ENCODE peak calls at places on chromosomes 16 and 17, in four cellular contexts. D, H, S and T are unnamed samples.

GRCh38 chr17:10115536-10115932 is 82.9 kb downstream of the GAS7 start:
- DNase-seq in D (no peak), H (no peak), S (no peak), T (no peak)

GRCh38 chr16:15949210-15950166 is at the start of gene ABCC1:
- DNase-seq in H (no peak), S (no peak), D (peak), T (no peak)

GRCh38 chr17:45345554-45346254 is 28.9 kb upstream of the MAP3K14 start:
- DNase-seq in S (peak), H (peak), D (no peak), T (peak)

GRCh38 chr17:82065638-82066303 is at the start of gene DUS1L:
- DNase-seq in S (peak), H (no peak), D (peak), T (no peak)

GRCh38 chr17:75683467-75684041 is 16.4 kb downstream of the SAP30BP start:
- DNase-seq in S (peak), D (no peak), H (no peak), T (no peak)

GRCh38 chr17:10668771-10669170 is 11.7 kb upstream of the MYH3 start:
- DNase-seq in S (peak), H (no peak), D (no peak), T (no peak)

GRCh38 chr16:88406096-88407041 is 23.6 kb downstream of the ZNF469 start:
- DNase-seq in D (no peak), H (no peak), S (no peak), T (no peak)

GRCh38 chr16:19093631-19094541 is 19.9 kb upstream of the ITPRIPL2 start:
- DNase-seq in D (no peak), S (no peak), H (no peak), T (no peak)

GRCh38 chr17:74351552-74352210 is 10.0 kb downstream of the BTBD17 start:
- DNase-seq in D (no peak), S (no peak), H (no peak), T (no peak)

GRCh38 chr16:84648595-84649510 is 542 bp downstream of the KLHL36 start:
- DNase-seq in H (no peak), D (peak), S (peak), T (no peak)

GRCh38 chr17:38585805-38586529 is 19.8 kb downstream of the SRCIN1 start:
- DNase-seq in S (no peak), D (no peak), H (no peak), T (no peak)

GRCh38 chr17:82767041-82767754 is 15.3 kb downstream of the TBCD start:
- DNase-seq in S (peak), D (no peak), H (no peak), T (no peak)

GRCh38 chr16:56102159-56102798 is 89.0 kb upstream of the GNAO1 start:
- DNase-seq in S (peak), D (peak), H (no peak), T (no peak)

GRCh38 chr17:5500247-5500803 is 14.0 kb downstream of the MIS12 start:
- DNase-seq in S (no peak), H (no peak), D (no peak), T (no peak)

GRCh38 chr17:44738214-44738906 is 20.4 kb upstream of the ADAM11 start:
- DNase-seq in S (no peak), H (no peak), D (no peak), T (no peak)

GRCh38 chr16:53967172-53967571 is 263.2 kb downstream of the FTO start:
- DNase-seq in S (no peak), H (no peak), D (no peak), T (no peak)
- TF ChIP-seq CTCF in S (no peak), H (no peak), D (no peak), T (no peak)

DNA sequence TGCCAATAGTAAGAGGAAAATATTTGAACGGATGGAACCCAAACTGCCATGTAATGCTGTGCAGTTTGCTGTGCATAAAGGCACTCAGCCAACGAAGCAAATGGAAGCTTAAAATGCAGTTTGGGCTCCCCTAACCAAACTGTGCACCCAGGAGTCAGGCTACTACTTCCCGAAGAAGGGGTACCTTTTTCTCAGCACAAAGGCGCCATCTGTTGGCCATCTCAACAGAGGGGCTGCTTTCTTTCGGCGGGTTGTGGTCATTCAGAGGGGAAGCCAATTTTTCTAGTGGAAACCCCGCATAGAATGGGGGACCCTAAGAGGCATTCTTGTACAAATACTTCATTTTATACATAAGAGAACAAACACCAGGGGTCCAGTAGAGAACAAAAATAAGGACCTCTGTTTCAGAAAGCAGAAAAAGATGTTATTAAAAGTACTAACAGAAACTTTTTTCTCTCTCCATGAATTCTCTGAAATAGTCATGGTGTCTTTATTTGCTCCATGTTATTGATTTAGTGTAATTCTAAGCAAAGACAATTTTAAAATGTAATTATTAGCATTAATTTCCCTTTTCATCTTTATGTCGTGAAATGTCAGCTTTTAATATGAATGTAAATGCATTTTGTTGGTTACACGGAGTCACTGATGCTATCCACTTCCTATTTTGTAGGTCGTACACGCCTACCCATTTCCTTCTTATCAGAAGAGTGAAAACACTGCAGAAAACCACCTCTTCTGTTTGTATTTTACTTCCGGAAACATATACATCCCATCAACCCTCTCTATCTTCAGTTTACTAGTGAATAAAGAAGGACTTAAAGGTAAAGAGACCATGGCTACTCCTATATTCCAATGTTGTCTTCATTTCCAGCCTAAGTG is 453.3 kb downstream of the KCNJ2 start:
- DNase-seq in H (no peak), S (peak), D (peak), T (peak)
- TF ChIP-seq CTCF in H (peak), S (peak), D (peak), T (peak)

DNA sequence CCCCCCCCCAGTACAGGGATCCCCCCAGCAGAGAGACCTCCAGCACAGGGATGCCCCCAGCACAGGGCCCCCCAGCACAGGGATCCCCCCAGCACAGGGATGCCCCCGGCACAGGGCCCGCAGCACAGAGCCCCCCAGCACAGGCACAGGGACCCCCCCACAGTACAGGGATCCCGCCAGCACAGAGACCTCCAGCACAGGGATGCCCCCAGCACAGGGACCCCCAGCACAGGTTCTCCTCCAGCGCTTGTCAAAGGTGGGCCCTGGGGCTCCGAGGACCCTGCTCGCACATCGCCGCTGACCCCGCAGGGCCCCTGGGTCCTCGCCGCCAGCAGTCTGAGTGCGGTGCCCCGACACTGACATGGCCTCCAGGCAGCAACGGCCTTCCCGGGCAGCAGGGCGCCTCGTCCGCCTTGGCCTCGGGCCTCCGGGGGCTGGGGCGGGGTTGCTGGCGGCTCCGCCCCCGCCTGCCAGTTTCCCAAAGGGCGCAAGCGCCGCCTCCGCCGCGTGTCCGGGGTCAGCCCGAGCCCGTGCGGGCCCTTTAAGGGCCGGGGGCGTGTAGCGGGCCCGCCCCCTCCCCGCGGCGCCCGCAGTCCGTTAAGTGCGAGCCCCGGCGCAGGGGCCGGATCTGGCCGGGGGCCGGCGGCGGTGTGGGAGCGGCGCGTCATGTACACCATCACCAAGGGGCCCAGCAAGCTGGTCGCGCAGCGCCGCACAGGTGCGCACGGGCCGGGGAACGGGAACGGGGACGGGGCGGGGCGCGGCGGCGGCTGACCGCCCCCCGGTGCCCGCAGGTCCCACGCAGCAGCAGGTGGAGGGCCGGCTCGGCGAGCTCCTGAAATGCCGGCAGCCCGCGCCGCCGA is at the start of gene MCRIP2:
- DNase-seq in D (peak), H (no peak), S (peak), T (no peak)
- TF ChIP-seq CTCF in D (no peak), H (no peak), S (no peak), T (no peak)

GRCh38 chr17:30975042-30975820 is 4.4 kb downstream of the RNF135 start:
- DNase-seq in S (no peak), H (no peak), D (no peak), T (no peak)

GRCh38 chr17:30969989-30970680 is 704 bp upstream of the RNF135 start:
- DNase-seq in D (no peak), H (no peak), S (peak), T (no peak)

GRCh38 chr17:30970757-30971567 is at the start of gene RNF135:
- DNase-seq in S (peak), H (peak), D (peak), T (peak)
- TF ChIP-seq CTCF in S (no peak), H (peak), D (peak), T (peak)

GRCh38 chr17:69088643-69089200 is 28.0 kb upstream of the ABCA9 start:
- DNase-seq in S (no peak), H (no peak), D (no peak), T (no peak)

GRCh38 chr17:69090365-69090764 is 29.6 kb upstream of the ABCA9 start:
- DNase-seq in S (peak), H (no peak), D (no peak), T (no peak)

GRCh38 chr17:69082696-69083095 is 22.0 kb upstream of the ABCA9 start:
- DNase-seq in D (no peak), S (no peak), H (no peak), T (no peak)

GRCh38 chr17:69084911-69085310 is 24.2 kb upstream of the ABCA9 start:
- DNase-seq in H (no peak), D (no peak), S (no peak), T (no peak)
- TF ChIP-seq CTCF in H (peak), D (peak), S (peak), T (peak)

DNA sequence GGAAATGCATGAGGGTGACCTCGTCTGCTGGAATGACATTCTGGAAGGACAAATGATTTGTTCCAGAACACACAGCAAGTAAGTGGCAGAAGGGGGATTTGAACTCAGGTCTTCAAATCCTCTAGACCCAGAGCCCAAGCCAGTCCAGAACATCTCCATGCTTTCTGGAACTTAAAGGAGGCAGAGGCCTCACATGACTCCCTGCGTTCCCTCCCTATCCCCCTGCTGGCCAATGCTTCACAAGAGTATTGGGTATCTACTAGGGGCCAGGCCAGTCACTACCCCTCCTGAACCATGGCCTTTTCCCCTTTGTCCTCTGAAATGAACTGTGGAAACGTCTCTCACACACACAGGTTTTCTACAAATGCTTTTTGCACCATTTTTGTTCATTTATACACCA is 7.6 kb upstream of the BEAN1 start:
- DNase-seq in H (no peak), S (no peak), D (no peak), T (no peak)
- TF ChIP-seq CTCF in H (no peak), S (no peak), D (no peak), T (peak)

GRCh38 chr17:58200024-58200633 is 7.6 kb downstream of the EPX start:
- DNase-seq in D (no peak), S (peak), H (no peak), T (no peak)
- TF ChIP-seq CTCF in D (peak), S (peak), H (peak), T (peak)